ENCODE peak calls at places on chromosomes 12 and 14, in six cellular contexts. One of them, this sample, is unnamed. For H3K27me3, the result is how much of the 10 kb centered on the place peaks cover.

GRCh38 chr12:6958609-6959375 is 7.6 kb downstream of the PTPN6 start:
- DNase-seq in RWPE2: peak
- DNase-seq in NT2/D1: no peak
- DNase-seq in SK-N-SH: peak
- DNase-seq in left lung: peak
- DNase-seq in pancreas: no peak
- DNase-seq in this sample: peak

GRCh38 chr14:51333901-51334432 is 93.9 kb downstream of the TMX1 start:
- DNase-seq in pancreas: no peak
- DNase-seq in RWPE2: no peak
- DNase-seq in left lung: no peak
- DNase-seq in NT2/D1: no peak
- DNase-seq in SK-N-SH: no peak
- DNase-seq in this sample: no peak

GRCh38 chr14:35221462-35221861 is 70.7 kb upstream of the PSMA6 start:
- DNase-seq in NT2/D1: no peak
- DNase-seq in RWPE2: no peak
- DNase-seq in left lung: no peak
- DNase-seq in SK-N-SH: no peak
- DNase-seq in pancreas: no peak
- DNase-seq in this sample: no peak

GRCh38 chr12:124233846-124234620 is 60.9 kb upstream of the RFLNA start:
- DNase-seq in RWPE2: no peak
- DNase-seq in pancreas: no peak
- DNase-seq in NT2/D1: no peak
- DNase-seq in left lung: no peak
- DNase-seq in SK-N-SH: no peak
- DNase-seq in this sample: no peak

GRCh38 chr14:85533821-85534271 is 3.9 kb downstream of the FLRT2 start:
- DNase-seq in pancreas: peak
- DNase-seq in NT2/D1: no peak
- DNase-seq in left lung: no peak
- DNase-seq in SK-N-SH: no peak
- DNase-seq in RWPE2: peak
- DNase-seq in this sample: no peak

GRCh38 chr12:43221216-43221615 is 330.8 kb downstream of the ADAMTS20 start:
- DNase-seq in NT2/D1: no peak
- DNase-seq in SK-N-SH: no peak
- DNase-seq in pancreas: no peak
- DNase-seq in left lung: peak
- DNase-seq in RWPE2: no peak
- DNase-seq in this sample: no peak

GRCh38 chr14:60632777-60633176 is 16.5 kb downstream of the SIX1 start:
- DNase-seq in left lung: no peak
- DNase-seq in pancreas: no peak
- DNase-seq in RWPE2: no peak
- DNase-seq in SK-N-SH: no peak
- DNase-seq in NT2/D1: no peak
- DNase-seq in this sample: no peak

GRCh38 chr12:14937014-14937413 is 1.3 kb downstream of the ERP27 start:
- DNase-seq in RWPE2: no peak
- DNase-seq in pancreas: no peak
- DNase-seq in NT2/D1: no peak
- DNase-seq in left lung: no peak
- DNase-seq in SK-N-SH: no peak
- DNase-seq in this sample: no peak

GRCh38 chr12:129257526-129257925 is 404.2 kb downstream of the GLT1D1 start:
- DNase-seq in left lung: no peak
- DNase-seq in RWPE2: no peak
- DNase-seq in pancreas: no peak
- DNase-seq in NT2/D1: no peak
- DNase-seq in SK-N-SH: no peak
- DNase-seq in this sample: no peak

GRCh38 chr14:24285351-24285750 is 14.0 kb upstream of the RABGGTA start:
- DNase-seq in left lung: no peak
- DNase-seq in NT2/D1: no peak
- DNase-seq in SK-N-SH: no peak
- DNase-seq in pancreas: no peak
- DNase-seq in RWPE2: peak
- DNase-seq in this sample: no peak

GRCh38 chr14:89042021-89042420 is 217.6 kb downstream of the TTC8 start:
- DNase-seq in SK-N-SH: no peak
- DNase-seq in left lung: no peak
- DNase-seq in NT2/D1: no peak
- DNase-seq in RWPE2: no peak
- DNase-seq in pancreas: no peak
- DNase-seq in this sample: no peak

GRCh38 chr14:59422069-59422881 is 42.9 kb downstream of the GPR135 start:
- DNase-seq in left lung: no peak
- DNase-seq in SK-N-SH: peak
- DNase-seq in pancreas: no peak
- DNase-seq in RWPE2: no peak
- DNase-seq in NT2/D1: no peak
- DNase-seq in this sample: no peak

GRCh38 chr12:92134638-92135274 is 10.9 kb downstream of the BTG1 start:
- DNase-seq in RWPE2: no peak
- DNase-seq in NT2/D1: no peak
- DNase-seq in pancreas: no peak
- DNase-seq in SK-N-SH: no peak
- DNase-seq in left lung: no peak
- DNase-seq in this sample: no peak

GRCh38 chr12:25755681-25756260 is 202.7 kb upstream of the LMNTD1 start:
- DNase-seq in left lung: no peak
- DNase-seq in RWPE2: no peak
- DNase-seq in SK-N-SH: no peak
- DNase-seq in pancreas: no peak
- DNase-seq in NT2/D1: no peak
- DNase-seq in this sample: no peak

GRCh38 chr14:54702014-54702491 is 135.1 kb downstream of the SAMD4A start:
- DNase-seq in RWPE2: no peak
- DNase-seq in NT2/D1: no peak
- DNase-seq in SK-N-SH: no peak
- DNase-seq in left lung: no peak
- DNase-seq in pancreas: no peak
- DNase-seq in this sample: no peak

GRCh38 chr12:19165446-19165845 is 35.9 kb downstream of the PLEKHA5 start:
- DNase-seq in pancreas: no peak
- DNase-seq in RWPE2: no peak
- DNase-seq in SK-N-SH: no peak
- DNase-seq in left lung: no peak
- DNase-seq in NT2/D1: no peak
- DNase-seq in this sample: no peak

GRCh38 chr12:66813137-66813867 is 134.4 kb upstream of the GRIP1 start:
- DNase-seq in SK-N-SH: no peak
- DNase-seq in left lung: no peak
- DNase-seq in NT2/D1: no peak
- DNase-seq in RWPE2: no peak
- DNase-seq in pancreas: no peak
- DNase-seq in this sample: no peak

DNA sequence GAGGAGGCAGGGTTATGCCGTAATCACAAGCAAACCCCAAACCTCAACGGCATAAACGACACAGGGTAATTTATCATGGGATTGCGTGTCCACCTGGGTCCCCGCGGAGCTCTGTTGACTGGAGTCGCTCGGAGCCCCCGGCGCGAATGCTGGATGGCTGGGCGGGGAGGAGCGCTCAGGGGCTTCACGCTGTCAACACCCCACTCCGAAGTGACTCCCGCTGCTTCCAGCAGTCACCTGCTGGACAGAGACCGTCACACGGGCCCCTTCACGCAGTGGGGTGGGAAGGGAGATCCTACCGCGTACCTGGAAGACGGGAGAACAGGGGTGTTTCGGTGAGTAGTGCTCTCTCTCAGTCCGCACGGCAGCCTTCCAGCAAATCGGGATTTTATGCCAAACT is 4.4 kb upstream of the GALNT9 start:
- DNase-seq in NT2/D1: no peak
- DNase-seq in RWPE2: no peak
- DNase-seq in left lung: peak
- DNase-seq in SK-N-SH: no peak
- DNase-seq in pancreas: no peak
- DNase-seq in this sample: no peak
- H3K27me3 ChIP-seq in NT2/D1: half or more
- H3K27me3 ChIP-seq in RWPE2: under half
- H3K27me3 ChIP-seq in left lung: half or more
- H3K27me3 ChIP-seq in SK-N-SH: half or more
- H3K27me3 ChIP-seq in pancreas: under half
- H3K27me3 ChIP-seq in this sample: under half

DNA sequence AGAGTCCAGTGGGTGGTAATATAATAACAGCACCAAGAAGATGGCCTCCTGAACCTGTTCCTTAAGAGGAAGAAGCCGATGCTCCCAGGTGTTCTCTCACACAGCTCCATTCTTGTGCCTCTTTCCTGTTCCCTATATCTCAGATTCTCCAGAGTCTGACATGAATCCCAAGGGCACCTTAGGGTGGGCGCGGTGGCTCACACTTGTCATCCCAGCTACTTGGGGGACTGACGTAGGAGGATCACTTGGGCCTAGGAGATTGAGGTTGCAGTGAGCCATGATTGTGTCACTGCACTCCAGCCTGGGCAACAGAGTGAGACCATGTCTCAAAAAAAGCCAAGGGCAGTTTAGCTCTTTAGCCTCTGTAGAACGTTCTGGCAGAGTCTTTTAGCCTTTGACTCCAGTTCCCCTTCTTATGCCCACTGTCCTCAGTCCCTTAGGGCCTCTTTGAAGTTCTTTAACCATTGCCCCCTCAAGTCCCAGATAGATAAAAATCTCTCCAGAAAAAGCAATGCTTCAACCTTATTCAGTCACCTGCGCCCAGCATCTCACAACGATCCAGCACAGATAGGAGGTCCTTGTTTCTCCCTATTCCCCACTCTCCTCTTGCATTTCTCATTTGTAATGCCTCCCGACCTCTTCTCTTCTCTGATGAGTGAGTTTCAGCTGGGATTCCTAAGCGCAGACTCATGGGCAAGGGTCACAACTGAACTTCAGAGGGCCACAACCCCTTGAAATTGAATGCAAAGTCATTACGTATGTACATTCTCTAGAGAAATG is 4.7 kb downstream of the CCDC184 start:
- DNase-seq in NT2/D1: no peak
- DNase-seq in SK-N-SH: no peak
- DNase-seq in left lung: no peak
- DNase-seq in pancreas: no peak
- DNase-seq in RWPE2: no peak
- DNase-seq in this sample: no peak
- H3K27me3 ChIP-seq in NT2/D1: under half
- H3K27me3 ChIP-seq in SK-N-SH: under half
- H3K27me3 ChIP-seq in left lung: under half
- H3K27me3 ChIP-seq in pancreas: under half
- H3K27me3 ChIP-seq in RWPE2: under half
- H3K27me3 ChIP-seq in this sample: under half

DNA sequence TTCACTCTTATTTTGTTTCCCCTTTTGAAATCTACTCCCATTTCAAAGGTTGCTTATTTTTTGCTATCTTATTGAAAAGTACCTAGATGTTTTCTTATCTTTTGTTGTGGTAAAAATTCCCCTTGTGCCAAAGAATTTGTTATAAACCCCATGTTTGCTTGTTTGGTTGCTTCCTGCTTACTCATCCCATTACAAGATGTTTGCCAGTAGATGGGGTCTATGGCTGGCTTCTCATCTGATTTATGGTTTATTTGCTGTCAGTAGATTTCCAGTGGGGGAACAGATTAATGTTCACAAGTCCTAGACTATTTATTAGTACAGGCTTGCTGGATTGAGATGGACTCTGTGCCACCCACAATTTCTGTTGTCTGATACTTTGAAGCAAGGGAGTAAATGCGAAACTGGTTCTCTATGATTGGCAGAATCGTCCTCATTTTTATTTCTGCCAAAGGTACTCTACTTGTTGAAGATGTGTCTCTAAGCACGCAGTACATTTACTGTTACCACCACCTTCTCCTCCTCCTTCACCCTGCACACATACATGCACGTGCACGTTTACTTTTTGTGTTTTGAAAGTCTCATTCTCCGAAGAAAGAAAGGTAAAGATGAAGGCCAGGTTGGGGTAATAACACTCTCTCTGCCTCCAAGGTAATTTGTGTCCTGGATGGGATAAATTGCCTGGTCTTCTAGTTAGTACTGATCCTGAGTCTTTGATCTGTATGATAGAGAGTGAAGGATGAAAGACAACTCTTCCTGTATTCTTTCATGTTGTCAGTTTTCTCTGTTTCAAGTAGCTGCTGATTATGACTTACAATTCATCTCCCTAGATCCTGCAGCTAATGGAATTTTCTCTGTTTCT is 117.2 kb upstream of the ATP2B1 start:
- DNase-seq in RWPE2: no peak
- DNase-seq in pancreas: no peak
- DNase-seq in SK-N-SH: peak
- DNase-seq in NT2/D1: no peak
- DNase-seq in left lung: no peak
- DNase-seq in this sample: no peak
- H3K27me3 ChIP-seq in RWPE2: under half
- H3K27me3 ChIP-seq in pancreas: under half
- H3K27me3 ChIP-seq in SK-N-SH: under half
- H3K27me3 ChIP-seq in NT2/D1: under half
- H3K27me3 ChIP-seq in left lung: under half
- H3K27me3 ChIP-seq in this sample: under half

GRCh38 chr12:90028620-90029051 is 320.0 kb upstream of the ATP2B1 start:
- DNase-seq in pancreas: no peak
- DNase-seq in SK-N-SH: peak
- DNase-seq in NT2/D1: no peak
- DNase-seq in RWPE2: no peak
- DNase-seq in left lung: no peak
- DNase-seq in this sample: no peak

GRCh38 chr12:90027889-90028570 is 319.4 kb upstream of the ATP2B1 start:
- DNase-seq in NT2/D1: no peak
- DNase-seq in pancreas: no peak
- DNase-seq in SK-N-SH: peak
- DNase-seq in left lung: no peak
- DNase-seq in RWPE2: no peak
- DNase-seq in this sample: no peak

GRCh38 chr12:90027041-90027440 is 318.4 kb upstream of the ATP2B1 start:
- DNase-seq in NT2/D1: no peak
- DNase-seq in SK-N-SH: no peak
- DNase-seq in RWPE2: no peak
- DNase-seq in left lung: no peak
- DNase-seq in pancreas: no peak
- DNase-seq in this sample: no peak

GRCh38 chr12:90026516-90026915 is 317.9 kb upstream of the ATP2B1 start:
- DNase-seq in pancreas: no peak
- DNase-seq in SK-N-SH: no peak
- DNase-seq in left lung: no peak
- DNase-seq in NT2/D1: no peak
- DNase-seq in RWPE2: no peak
- DNase-seq in this sample: no peak

GRCh38 chr12:90029317-90029716 is 320.7 kb upstream of the ATP2B1 start:
- DNase-seq in NT2/D1: no peak
- DNase-seq in left lung: no peak
- DNase-seq in RWPE2: no peak
- DNase-seq in pancreas: no peak
- DNase-seq in SK-N-SH: peak
- DNase-seq in this sample: no peak
- H3K27me3 ChIP-seq in NT2/D1: under half
- H3K27me3 ChIP-seq in left lung: under half
- H3K27me3 ChIP-seq in RWPE2: under half
- H3K27me3 ChIP-seq in pancreas: under half
- H3K27me3 ChIP-seq in SK-N-SH: under half
- H3K27me3 ChIP-seq in this sample: under half

GRCh38 chr14:92259613-92260357 is 63.2 kb upstream of the SLC24A4 start:
- DNase-seq in SK-N-SH: no peak
- DNase-seq in pancreas: no peak
- DNase-seq in left lung: no peak
- DNase-seq in NT2/D1: no peak
- DNase-seq in RWPE2: no peak
- DNase-seq in this sample: no peak
- H3K27me3 ChIP-seq in SK-N-SH: half or more
- H3K27me3 ChIP-seq in pancreas: under half
- H3K27me3 ChIP-seq in left lung: under half
- H3K27me3 ChIP-seq in NT2/D1: under half
- H3K27me3 ChIP-seq in RWPE2: under half
- H3K27me3 ChIP-seq in this sample: under half

GRCh38 chr12:109236257-109236656 is 72.8 kb downstream of the FOXN4 start:
- DNase-seq in RWPE2: no peak
- DNase-seq in SK-N-SH: no peak
- DNase-seq in pancreas: no peak
- DNase-seq in left lung: no peak
- DNase-seq in NT2/D1: no peak
- DNase-seq in this sample: no peak
- H3K27me3 ChIP-seq in RWPE2: under half
- H3K27me3 ChIP-seq in SK-N-SH: under half
- H3K27me3 ChIP-seq in pancreas: under half
- H3K27me3 ChIP-seq in left lung: under half
- H3K27me3 ChIP-seq in NT2/D1: under half
- H3K27me3 ChIP-seq in this sample: under half

This sample was measured in effector memory CD4-positive, alpha-beta T cell.